ENCODE peak calls at places on chromosome 11, in ten cellular contexts. B is fibroblast of lung, I is neural crest cell, V is mammary epithelial cell, L is IMR-90, E is spleen, U is psoas muscle, Q is mucosa of descending colon, X is progenitor cell of endocrine pancreas, F is AG09319. O is an unnamed sample.

GRCh38 chr11:36500315-36500721 is 9.8 kb downstream of the TRAF6 start:
- DNase-seq in B (peak; percentile 89), I (no peak), V (peak; percentile 87), L (peak; percentile 96), E (no peak), U (no peak), Q (peak; percentile 35), X (no peak), F (peak; percentile 31), O (peak; percentile 52)

GRCh38 chr11:60762851-60763691 is 6.4 kb downstream of the MS4A15 start:
- DNase-seq in B (no peak), I (no peak), V (no peak), L (no peak), E (peak; percentile 47), U (no peak), Q (no peak), X (no peak), F (no peak), O (peak; percentile 68)

GRCh38 chr11:87971354-87971753 is 203.9 kb downstream of the RAB38 start:
- DNase-seq in B (no peak), I (no peak), V (no peak), L (no peak), E (no peak), U (no peak), Q (peak; percentile 7), X (no peak), F (no peak), O (no peak)

GRCh38 chr11:117443269-117444186 is 115.9 kb downstream of the CEP164 start:
- DNase-seq in B (peak; percentile 29), I (peak; percentile 69), V (no peak), L (peak; percentile 30), E (peak; percentile 74), U (no peak), Q (peak; percentile 56), X (peak; percentile 55), F (no peak), O (peak; percentile 63)

GRCh38 chr11:11345099-11345498 is 8.0 kb downstream of the CSNK2A3 start:
- DNase-seq in B (no peak), I (no peak), V (no peak), L (no peak), E (no peak), U (no peak), Q (no peak), X (no peak), F (no peak), O (no peak)

GRCh38 chr11:126561327-126561893 is 205.9 kb downstream of the ST3GAL4 start:
- DNase-seq in B (peak; percentile 65), I (peak; percentile 77), V (peak; percentile 41), L (peak; percentile 69), E (no peak), U (no peak), Q (peak; percentile 59), X (peak; percentile 60), F (peak; percentile 29), O (peak; percentile 58)

GRCh38 chr11:77821349-77821851 is 456 bp downstream of the AAMDC start:
- DNase-seq in B (peak; percentile 34), I (no peak), V (peak; percentile 33), L (peak; percentile 40), E (peak; percentile 81), U (peak; percentile 22), Q (peak; percentile 46), X (no peak), F (no peak), O (peak; percentile 31)

GRCh38 chr11:39678996-39679395 is 1780.5 kb downstream of the LRRC4C start:
- DNase-seq in B (no peak), I (no peak), V (peak; percentile 89), L (no peak), E (no peak), U (no peak), Q (no peak), X (no peak), F (no peak), O (no peak)

GRCh38 chr11:114171257-114172054 is 111.9 kb downstream of the ZBTB16 start:
- DNase-seq in B (peak; percentile 87), I (no peak), V (no peak), L (no peak), E (peak; percentile 93), U (peak; percentile 98), Q (no peak), X (no peak), F (no peak), O (no peak)

GRCh38 chr11:86550757-86551156 is 121.7 kb downstream of the ME3 start:
- DNase-seq in B (no peak), I (no peak), V (no peak), L (no peak), E (no peak), U (no peak), Q (no peak), X (no peak), F (no peak), O (no peak)

GRCh38 chr11:16403851-16404250 is 47.5 kb upstream of the SOX6 start:
- DNase-seq in B (no peak), I (no peak), V (no peak), L (no peak), E (no peak), U (no peak), Q (no peak), X (no peak), F (no peak), O (no peak)

GRCh38 chr11:11839718-11840117 is 2.1 kb upstream of the USP47 start:
- DNase-seq in B (no peak), I (no peak), V (no peak), L (no peak), E (no peak), U (no peak), Q (no peak), X (no peak), F (no peak), O (no peak)

GRCh38 chr11:102157219-102157618 is 47.0 kb downstream of the YAP1 start:
- DNase-seq in B (peak; percentile 95), I (no peak), V (peak; percentile 87), L (peak; percentile 85), E (no peak), U (peak; percentile 33), Q (peak; percentile 84), X (no peak), F (peak; percentile 28), O (no peak)

GRCh38 chr11:118774032-118774431 is 16.9 kb downstream of the DDX6 start:
- DNase-seq in B (no peak), I (no peak), V (no peak), L (no peak), E (no peak), U (no peak), Q (no peak), X (no peak), F (no peak), O (no peak)

GRCh38 chr11:46845440-46845739 is 690 bp downstream of the CKAP5 start:
- DNase-seq in B (peak; percentile 17), I (no peak), V (no peak), L (no peak), E (no peak), U (no peak), Q (no peak), X (no peak), F (no peak), O (no peak)

GRCh38 chr11:95545116-95545875 is 244.3 kb downstream of the FAM76B start:
- DNase-seq in B (no peak), I (no peak), V (no peak), L (no peak), E (no peak), U (no peak), Q (no peak), X (no peak), F (no peak), O (no peak)
- TF ChIP-seq CTCF in B (no peak), I (no peak), V (no peak), L (peak; percentile 10), E (no peak), U (no peak), Q (no peak), X (no peak), F (no peak), O (no peak)

GRCh38 chr11:20668844-20669832 is at the start of gene NELL1:
- DNase-seq in B (no peak), I (peak; percentile 14), V (peak; percentile 5), L (no peak), E (no peak), U (no peak), Q (no peak), X (no peak), F (no peak), O (peak; percentile 36)
- TF ChIP-seq CTCF in B (no peak), I (no peak), V (no peak), L (no peak), E (no peak), U (no peak), Q (no peak), X (no peak), F (no peak), O (no peak)

DNA sequence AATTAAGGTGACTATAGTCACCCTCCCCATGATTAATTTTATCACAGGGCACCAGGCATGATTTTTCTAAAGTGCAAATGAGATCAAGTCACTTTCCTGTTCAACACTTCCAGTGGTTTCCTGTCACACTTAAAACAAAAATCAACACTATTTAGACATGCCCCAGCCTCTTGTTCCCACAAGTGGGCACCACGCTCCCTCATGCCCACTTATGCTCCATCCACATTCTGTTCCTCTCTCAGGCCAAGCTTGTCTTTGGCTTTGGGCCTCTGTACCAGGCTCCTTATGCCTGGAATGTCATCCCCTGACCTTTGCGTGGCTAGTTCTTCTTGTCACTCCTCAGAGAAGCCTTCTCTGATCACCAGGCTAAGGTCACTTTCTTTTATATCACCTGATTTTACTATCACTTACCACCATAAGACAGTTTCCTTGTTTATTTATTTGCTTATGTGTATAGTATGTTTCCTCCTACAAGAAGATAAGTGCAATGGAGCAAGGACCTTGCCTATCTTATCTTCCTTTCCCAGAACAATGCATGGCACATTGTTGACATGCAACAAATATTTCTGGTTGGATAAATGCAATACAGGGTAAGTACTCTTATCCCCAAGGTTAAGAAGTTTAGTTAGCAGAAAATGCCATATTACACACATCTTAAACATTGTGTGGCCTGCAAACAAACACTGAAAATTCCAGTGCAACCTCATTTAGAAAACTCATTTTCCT is 50.9 kb upstream of the PANX1 start:
- DNase-seq in B (no peak), I (no peak), V (no peak), L (no peak), E (no peak), U (no peak), Q (no peak), X (no peak), F (no peak), O (no peak)
- TF ChIP-seq CTCF in B (no peak), I (no peak), V (no peak), L (no peak), E (no peak), U (no peak), Q (no peak), X (no peak), F (no peak), O (no peak)

GRCh38 chr11:7321708-7322448 is 70.2 kb downstream of the SYT9 start:
- DNase-seq in B (no peak), I (no peak), V (no peak), L (no peak), E (no peak), U (no peak), Q (no peak), X (no peak), F (no peak), O (no peak)

GRCh38 chr11:7314811-7315604 is 63.3 kb downstream of the SYT9 start:
- DNase-seq in B (no peak), I (no peak), V (no peak), L (no peak), E (no peak), U (no peak), Q (no peak), X (no peak), F (no peak), O (no peak)

DNA sequence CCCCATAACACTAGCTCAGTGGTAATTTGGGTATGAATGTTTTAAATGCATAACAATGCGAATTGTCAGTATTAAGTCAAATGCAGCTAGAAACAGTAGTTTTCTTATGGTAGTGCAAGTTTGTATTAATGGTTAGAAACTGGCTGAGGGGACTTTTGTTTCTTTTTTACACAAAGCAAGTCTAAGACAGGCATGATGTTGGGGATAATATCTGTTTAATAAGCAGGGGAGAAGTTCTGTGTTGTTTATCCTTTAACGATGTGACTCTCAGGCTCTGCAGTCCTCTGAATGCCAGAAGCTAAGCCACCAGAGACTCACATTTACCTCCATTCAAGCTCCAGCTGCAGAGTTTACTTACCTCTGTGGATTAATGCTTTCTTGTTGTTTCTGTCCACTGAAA is 67.8 kb downstream of the SYT9 start:
- DNase-seq in B (no peak), I (no peak), V (no peak), L (no peak), E (no peak), U (no peak), Q (no peak), X (no peak), F (no peak), O (no peak)
- TF ChIP-seq CTCF in B (no peak), I (no peak), V (no peak), L (no peak), E (no peak), U (no peak), Q (no peak), X (no peak), F (no peak), O (no peak)

O was measured in GM13977.